ENCODE peak calls at places on chromosomes 2 and 18, in nine cellular contexts. B, F, N, A, J, I, Z, Y and E are unnamed samples.
A peak's percentile ranks its signal among the peaks of the same experiment; 100 is the strongest.

GRCh38 chr2:76953733-76954347 is 568.3 kb downstream of the LRRTM4 start:
- DNase-seq in B (no peak), F (peak; percentile 1), N (no peak), A (peak; percentile 0), J (no peak), I (peak; percentile 49), Z (peak; percentile 60), Y (peak; percentile 56), E (no peak)

GRCh38 chr2:190088917-190089316 is 26.4 kb upstream of the MSTN start:
- DNase-seq in B (no peak), F (peak; percentile 63), N (no peak), A (peak; percentile 56), J (no peak), I (peak; percentile 46), Z (peak; percentile 81), Y (peak; percentile 71), E (no peak)

GRCh38 chr2:235843591-235844395 is 324.4 kb downstream of the GBX2 start:
- DNase-seq in B (no peak), F (no peak), N (no peak), A (no peak), J (peak; percentile 46), I (no peak), Z (no peak), Y (no peak), E (no peak)

GRCh38 chr18:54671291-54671881 is 80.3 kb downstream of the DYNAP start:
- DNase-seq in B (no peak), F (peak; percentile 48), N (no peak), A (no peak), J (no peak), I (no peak), Z (peak; percentile 17), Y (peak; percentile 21), E (no peak)

GRCh38 chr2:23506460-23507266 is 121.7 kb downstream of the KLHL29 start:
- DNase-seq in B (no peak), F (no peak), N (no peak), A (no peak), J (no peak), I (no peak), Z (no peak), Y (no peak), E (no peak)

GRCh38 chr18:32742620-32743019 is 30.2 kb downstream of the KLHL14 start:
- DNase-seq in B (no peak), F (no peak), N (no peak), A (no peak), J (no peak), I (peak; percentile 12), Z (no peak), Y (no peak), E (no peak)

GRCh38 chr2:1930956-1931914 is 186.9 kb upstream of the PXDN start:
- DNase-seq in B (no peak), F (no peak), N (no peak), A (no peak), J (no peak), I (no peak), Z (no peak), Y (peak; percentile 11), E (no peak)

GRCh38 chr2:190843874-190844699 is 36.5 kb upstream of the GLS start:
- DNase-seq in B (no peak), F (no peak), N (peak; percentile 74), A (no peak), J (no peak), I (no peak), Z (peak; percentile 66), Y (peak; percentile 83), E (no peak)

GRCh38 chr2:20229322-20230201 is 4.6 kb upstream of the SDC1 start:
- DNase-seq in B (no peak), F (peak; percentile 86), N (no peak), A (peak; percentile 41), J (no peak), I (no peak), Z (no peak), Y (no peak), E (no peak)

GRCh38 chr2:134739879-134740301 is 21.1 kb upstream of the TMEM163 start:
- DNase-seq in B (peak; percentile 62), F (peak; percentile 12), N (no peak), A (no peak), J (peak; percentile 84), I (no peak), Z (peak; percentile 83), Y (no peak), E (peak; percentile 92)

GRCh38 chr2:233501198-233502076 is 65.1 kb downstream of the USP40 start:
- DNase-seq in B (no peak), F (peak; percentile 3), N (no peak), A (no peak), J (no peak), I (no peak), Z (peak; percentile 74), Y (no peak), E (no peak)

GRCh38 chr2:172084734-172085459 is 410 bp upstream of the DLX1 start:
- DNase-seq in B (peak; percentile 46), F (peak; percentile 97), N (peak; percentile 80), A (peak; percentile 91), J (peak; percentile 88), I (peak; percentile 87), Z (peak; percentile 92), Y (peak; percentile 93), E (peak; percentile 90)

GRCh38 chr2:10028988-10029874 is 14.1 kb upstream of the KLF11 start:
- DNase-seq in B (peak; percentile 49), F (no peak), N (no peak), A (no peak), J (peak; percentile 94), I (peak; percentile 38), Z (peak; percentile 78), Y (no peak), E (peak; percentile 88)

GRCh38 chr18:63099848-63100625 is 219.5 kb downstream of the BCL2 start:
- DNase-seq in B (no peak), F (no peak), N (no peak), A (no peak), J (peak; percentile 74), I (no peak), Z (no peak), Y (no peak), E (no peak)

GRCh38 chr2:8545676-8546318 is 136.1 kb upstream of the ID2 start:
- DNase-seq in B (no peak), F (no peak), N (no peak), A (no peak), J (peak; percentile 75), I (no peak), Z (no peak), Y (no peak), E (peak; percentile 54)

GRCh38 chr2:188628989-188629889 is 337.6 kb downstream of the GULP1 start:
- DNase-seq in B (no peak), F (peak; percentile 89), N (no peak), A (peak; percentile 92), J (no peak), I (no peak), Z (no peak), Y (peak; percentile 63), E (no peak)

GRCh38 chr2:119638891-119639539 is 40.0 kb upstream of the TMEM177 start:
- DNase-seq in B (no peak), F (no peak), N (no peak), A (no peak), J (no peak), I (peak; percentile 35), Z (no peak), Y (no peak), E (no peak)

GRCh38 chr2:48514591-48514990 is 15.4 kb upstream of the STON1 start:
- DNase-seq in B (no peak), F (peak; percentile 55), N (no peak), A (no peak), J (no peak), I (no peak), Z (no peak), Y (no peak), E (no peak)

GRCh38 chr2:119367472-119368099 is 809 bp downstream of the DBI start:
- DNase-seq in B (peak; percentile 36), F (peak; percentile 8), N (no peak), A (no peak), J (peak; percentile 92), I (peak; percentile 73), Z (peak; percentile 64), Y (peak; percentile 15), E (no peak)

DNA sequence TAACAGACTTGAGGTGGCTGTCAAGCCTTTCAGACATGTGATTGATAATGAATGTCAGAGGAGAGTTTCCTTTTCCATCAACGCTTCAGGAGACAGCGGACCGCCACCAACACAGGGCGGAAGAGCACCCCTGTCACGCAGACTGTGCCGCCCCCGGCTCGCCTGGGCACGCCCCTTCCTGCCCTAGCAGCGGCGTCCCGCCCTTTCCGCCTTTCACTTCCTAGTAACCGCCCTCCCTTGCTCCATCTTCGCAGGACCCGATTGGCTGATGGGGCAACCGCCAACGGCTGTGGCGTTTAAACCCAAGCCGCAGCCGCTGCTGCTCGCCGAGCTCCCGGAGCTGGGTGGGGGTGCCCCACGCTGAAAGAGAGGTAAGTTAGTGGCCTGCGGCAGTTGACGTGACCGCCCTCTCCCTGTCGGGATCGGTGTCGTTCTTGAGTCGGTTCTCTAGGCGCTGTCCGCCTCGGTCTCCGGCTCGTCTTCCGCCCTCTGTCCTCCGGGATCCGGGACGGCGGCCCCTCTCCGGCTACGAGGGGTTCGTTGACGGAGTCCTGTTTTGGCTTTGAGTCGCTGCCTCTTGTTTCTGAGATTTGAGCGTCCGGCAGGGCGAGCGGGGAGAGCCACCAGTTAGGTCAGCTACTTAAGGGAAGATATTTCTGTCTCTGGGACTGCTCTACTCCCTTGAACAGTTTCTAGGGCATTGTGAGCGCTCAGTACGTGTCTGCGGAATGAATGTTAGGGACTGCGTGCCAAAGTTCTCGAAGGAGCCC is at the start of gene SGO2:
- DNase-seq in B (peak; percentile 90), F (peak; percentile 90), N (peak; percentile 60), A (peak; percentile 82), J (peak; percentile 99), I (peak; percentile 90), Z (peak; percentile 97), Y (peak; percentile 93), E (peak; percentile 94)
- TF ChIP-seq CTCF in B (no peak), F (peak; percentile 13), N (peak; percentile 9), A (no peak), J (peak; percentile 39), I (no peak), Z (no peak), Y (no peak), E (no peak)

GRCh38 chr2:174605687-174606086 is 8.1 kb upstream of the WIPF1 start:
- DNase-seq in B (no peak), F (peak; percentile 61), N (no peak), A (no peak), J (no peak), I (no peak), Z (peak; percentile 53), Y (peak; percentile 51), E (no peak)
- TF ChIP-seq CTCF in B (no peak), F (peak; percentile 78), N (peak; percentile 24), A (no peak), J (peak; percentile 15), I (no peak), Z (peak; percentile 54), Y (peak; percentile 63), E (peak; percentile 48)

GRCh38 chr2:104923665-104924064 is 69.8 kb downstream of the POU3F3 start:
- DNase-seq in B (no peak), F (no peak), N (no peak), A (no peak), J (no peak), I (no peak), Z (no peak), Y (no peak), E (no peak)
- TF ChIP-seq CTCF in B (no peak), F (no peak), N (no peak), A (no peak), J (no peak), I (no peak), Z (no peak), Y (no peak), E (no peak)

DNA sequence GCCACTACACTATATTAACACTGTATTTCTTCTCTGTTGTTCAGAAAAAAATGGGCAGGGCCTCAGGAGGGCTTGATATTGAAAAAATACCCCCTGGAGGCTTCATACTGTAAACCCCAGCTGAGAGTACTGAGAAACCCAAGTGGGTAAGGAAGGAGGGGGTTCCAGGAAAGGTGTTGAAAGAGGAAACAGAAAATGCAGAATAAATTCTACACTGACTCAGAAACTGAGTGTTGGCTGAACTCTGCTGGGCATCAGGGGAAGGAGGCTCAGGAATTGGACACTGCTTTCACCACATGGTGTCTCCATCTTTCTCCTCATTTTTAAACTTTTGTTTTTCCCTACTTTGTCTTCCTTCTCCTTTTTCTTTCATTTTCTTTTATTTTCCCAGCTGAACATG is 253.7 kb downstream of the DYM start:
- DNase-seq in B (no peak), F (peak; percentile 21), N (no peak), A (no peak), J (no peak), I (no peak), Z (no peak), Y (no peak), E (no peak)
- TF ChIP-seq CTCF in B (no peak), F (peak; percentile 48), N (peak; percentile 7), A (no peak), J (no peak), I (no peak), Z (no peak), Y (no peak), E (no peak)